ENCODE peak calls at places on chromosomes 1 and 21, in six cellular contexts. Z is epithelial cell of proximal tubule; L is lung; S is IMR-90; A is CD8-positive, alpha-beta T cell; R is GM06990. X is an unnamed sample.

GRCh38 chr1:172499636-172500141 is 33.3 kb upstream of the SUCO start:
- DNase-seq in Z (peak), L (peak), S (no peak), A (no peak), R (no peak), X (no peak)

GRCh38 chr1:198763298-198763714 is 124.5 kb downstream of the PTPRC start:
- DNase-seq in Z (no peak), L (no peak), S (peak), A (no peak), R (no peak), X (no peak)

GRCh38 chr1:63774617-63775417 is 1.0 kb downstream of the ROR1 start:
- DNase-seq in Z (no peak), L (peak), S (peak), A (no peak), R (peak), X (no peak)

GRCh38 chr1:183323849-183324683 is 94.1 kb downstream of the NMNAT2 start:
- DNase-seq in Z (no peak), L (no peak), S (peak), A (no peak), R (no peak), X (no peak)

GRCh38 chr1:165717918-165718515 is 19.7 kb upstream of the ALDH9A1 start:
- DNase-seq in Z (no peak), L (no peak), S (peak), A (no peak), R (peak), X (peak)

GRCh38 chr1:39359028-39359570 is 132.3 kb upstream of the BMP8A start:
- DNase-seq in Z (no peak), L (no peak), S (no peak), A (no peak), R (no peak), X (no peak)

GRCh38 chr1:185733818-185734709 is at the start of gene HMCN1:
- DNase-seq in Z (no peak), L (peak), S (peak), A (no peak), R (peak), X (no peak)

GRCh38 chr1:960371-961131 is at the start of gene KLHL17:
- DNase-seq in Z (no peak), L (peak), S (peak), A (peak), R (peak), X (no peak)

GRCh38 chr21:45591619-45592207 is 49.5 kb upstream of the SLC19A1 start:
- DNase-seq in Z (no peak), L (no peak), S (no peak), A (no peak), R (no peak), X (no peak)

GRCh38 chr1:17441265-17441992 is 2.0 kb upstream of the RCC2 start:
- DNase-seq in Z (no peak), L (no peak), S (peak), A (no peak), R (no peak), X (no peak)

GRCh38 chr1:41578712-41579335 is 94.3 kb upstream of the EDN2 start:
- DNase-seq in Z (no peak), L (no peak), S (peak), A (no peak), R (no peak), X (no peak)

GRCh38 chr1:7899741-7900140 is 40.9 kb downstream of the TNFRSF9 start:
- DNase-seq in Z (no peak), L (no peak), S (peak), A (no peak), R (no peak), X (no peak)

GRCh38 chr1:150410582-150411101 is 46.7 kb downstream of the RPRD2 start:
- DNase-seq in Z (peak), L (no peak), S (peak), A (no peak), R (no peak), X (no peak)

GRCh38 chr1:30444404-30444803 is 279.0 kb downstream of the MATN1 start:
- DNase-seq in Z (no peak), L (no peak), S (no peak), A (no peak), R (no peak), X (no peak)

GRCh38 chr1:89993541-89993940 is 1.4 kb upstream of the ZNF326 start:
- DNase-seq in Z (no peak), L (no peak), S (no peak), A (no peak), R (no peak), X (no peak)

GRCh38 chr1:208985231-208985630 is 598.3 kb upstream of the CAMK1G start:
- DNase-seq in Z (no peak), L (no peak), S (no peak), A (no peak), R (no peak), X (no peak)

GRCh38 chr1:175911138-175911537 is 167.7 kb upstream of the TNR start:
- DNase-seq in Z (no peak), L (no peak), S (no peak), A (no peak), R (no peak), X (no peak)
- H3K4me3 ChIP-seq in Z (no peak), L (no peak), S (no peak), A (no peak), R (no peak), X (no peak)

GRCh38 chr1:21944261-21945074 is 7.4 kb upstream of the HSPG2 start:
- DNase-seq in Z (no peak), L (no peak), S (no peak), A (no peak), R (no peak), X (no peak)
- TF ChIP-seq CTCF in Z (no peak), L (no peak), S (no peak), A (no peak), R (no peak), X (no peak)

DNA sequence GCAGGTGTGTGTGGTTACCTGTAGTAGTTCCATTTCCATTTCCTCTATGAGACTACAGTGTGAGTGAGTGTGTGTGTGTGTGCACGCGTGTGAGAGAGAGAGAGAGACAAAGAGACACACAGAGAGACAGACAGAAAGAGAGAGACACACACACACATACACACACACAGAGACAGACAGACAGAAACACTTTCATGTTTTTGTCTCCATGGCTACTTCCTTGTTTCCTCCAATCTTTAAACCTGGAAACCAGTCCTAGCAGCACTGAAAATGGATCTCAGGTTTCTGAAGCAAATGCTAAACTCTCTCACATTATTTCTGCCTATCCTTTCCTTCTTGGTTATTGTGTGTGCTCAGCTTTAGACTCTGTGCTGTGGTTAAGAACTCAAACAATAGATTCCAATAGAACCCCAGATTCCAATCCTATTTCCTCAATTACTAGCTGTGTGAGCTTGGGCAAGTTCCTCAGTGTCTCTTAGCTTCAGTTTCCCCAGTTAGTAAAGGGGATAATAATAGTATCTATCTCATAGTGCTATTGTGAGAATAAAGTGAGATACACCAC is 22.4 kb upstream of the ABCD3 start:
- DNase-seq in Z (no peak), L (no peak), S (no peak), A (no peak), R (no peak), X (no peak)
- H3K4me3 ChIP-seq in Z (no peak), L (no peak), S (no peak), A (no peak), R (no peak), X (no peak)

GRCh38 chr1:154752273-154753030 is 117.6 kb downstream of the KCNN3 start:
- DNase-seq in Z (no peak), L (no peak), S (no peak), A (no peak), R (no peak), X (no peak)
- TF ChIP-seq CTCF in Z (peak), L (no peak), S (peak), A (no peak), R (peak), X (peak)

GRCh38 chr1:160117300-160117699 is 1.7 kb downstream of the ATP1A2 start:
- DNase-seq in Z (no peak), L (no peak), S (no peak), A (no peak), R (no peak), X (no peak)
- H3K4me3 ChIP-seq in Z (no peak), L (no peak), S (no peak), A (no peak), R (no peak), X (no peak)